ENCODE peak calls at places on chromosomes 3 and 15, in four cellular contexts. A is RPMI8226, H is Kasumi-1, W is WTC11. X is an unnamed sample.

GRCh38 chr3:31777092-31777491 is 204.0 kb downstream of the OSBPL10 start:
- DNase-seq in W (no peak), H (no peak), A (no peak), X (no peak)

GRCh38 chr15:44414001-44414400 is 13.4 kb upstream of the CTDSPL2 start:
- DNase-seq in A (no peak), W (no peak), H (no peak), X (no peak)

GRCh38 chr15:69300129-69300588 is 1.4 kb downstream of the PAQR5 start:
- DNase-seq in H (no peak), A (peak; percentile 35), W (peak; percentile 35), X (no peak)

GRCh38 chr3:126098391-126098858 is 14.5 kb upstream of the SLC41A3 start:
- DNase-seq in W (no peak), H (no peak), A (no peak), X (no peak)

GRCh38 chr3:114408763-114409162 is 114.9 kb downstream of the TIGIT start:
- DNase-seq in A (no peak), H (no peak), W (peak; percentile 13), X (no peak)

GRCh38 chr15:57911247-57911646 is 154.3 kb downstream of the ALDH1A2 start:
- DNase-seq in W (no peak), A (no peak), H (no peak), X (peak; percentile 6)

GRCh38 chr15:92634046-92634445 is 21.5 kb downstream of the FAM174B start:
- DNase-seq in H (no peak), W (no peak), A (no peak), X (no peak)

GRCh38 chr15:36992454-36992853 is 107.9 kb downstream of the MEIS2 start:
- DNase-seq in H (no peak), W (no peak), A (no peak), X (no peak)

GRCh38 chr3:133570139-133570936 is 3.1 kb upstream of the CDV3 start:
- DNase-seq in H (no peak), W (no peak), A (no peak), X (no peak)

GRCh38 chr3:194439915-194440550 is 41.0 kb upstream of the GP5 start:
- DNase-seq in H (no peak), W (no peak), A (no peak), X (no peak)

GRCh38 chr3:1561397-1561796 is 468.6 kb downstream of the CNTN6 start:
- DNase-seq in H (no peak), A (no peak), W (no peak), X (no peak)

GRCh38 chr3:134486577-134487041 is 752 bp downstream of the CEP63 start:
- DNase-seq in W (no peak), H (no peak), A (peak; percentile 39), X (peak; percentile 71)

GRCh38 chr3:111156506-111156905 is 84.9 kb downstream of the NECTIN3 start:
- DNase-seq in A (no peak), H (no peak), W (no peak), X (no peak)

GRCh38 chr3:153166206-153166605 is 4.2 kb downstream of the RAP2B start:
- DNase-seq in W (no peak), H (no peak), A (no peak), X (no peak)

GRCh38 chr15:91561371-91562100 is 292.0 kb upstream of the SLCO3A1 start:
- DNase-seq in A (no peak), W (no peak), H (no peak), X (no peak)

GRCh38 chr3:16187213-16187790 is 12.8 kb downstream of the GALNT15 start:
- DNase-seq in H (no peak), W (no peak), A (no peak), X (no peak)

GRCh38 chr3:181292984-181293383 is 303.4 kb upstream of the DNAJC19 start:
- DNase-seq in H (no peak), W (no peak), A (no peak), X (no peak)

GRCh38 chr3:111861396-111861795 is 2.3 kb downstream of the PHLDB2 start:
- DNase-seq in A (no peak), H (no peak), W (no peak), X (no peak)

GRCh38 chr3:20154928-20155327 is 31.1 kb downstream of the SGO1 start:
- DNase-seq in A (no peak), H (no peak), W (peak; percentile 14), X (no peak)

GRCh38 chr15:31262901-31263671 is 63.5 kb upstream of the KLF13 start:
- DNase-seq in H (peak; percentile 77), W (peak; percentile 4), A (peak; percentile 89), X (peak; percentile 95)

GRCh38 chr3:42228796-42229195 is 37.2 kb downstream of the CCK start:
- DNase-seq in A (peak; percentile 31), W (no peak), H (peak; percentile 35), X (peak; percentile 49)

GRCh38 chr3:28244471-28244870 is 3.1 kb downstream of the CMC1 start:
- DNase-seq in A (no peak), H (no peak), W (no peak), X (no peak)

GRCh38 chr15:66565731-66566130 is at the start of gene LCTL:
- DNase-seq in H (no peak), W (peak; percentile 71), A (peak; percentile 53), X (no peak)

GRCh38 chr3:105502333-105502732 is 135.6 kb downstream of the ALCAM start:
- DNase-seq in A (no peak), H (no peak), W (no peak), X (no peak)

GRCh38 chr15:65054333-65055200 is 9.4 kb downstream of the SLC51B start:
- DNase-seq in A (peak; percentile 76), W (peak; percentile 86), H (peak; percentile 45), X (peak; percentile 88)

GRCh38 chr3:179056326-179056725 is 15.3 kb downstream of the ZMAT3 start:
- DNase-seq in A (no peak), W (no peak), H (no peak), X (no peak)

GRCh38 chr3:182722938-182723337 is 70.4 kb upstream of the ATP11B start:
- DNase-seq in A (no peak), W (no peak), H (no peak), X (peak; percentile 53)

GRCh38 chr3:14837864-14838263 is 19.1 kb downstream of the FGD5 start:
- DNase-seq in H (no peak), A (peak; percentile 53), W (no peak), X (no peak)

GRCh38 chr15:74892313-74892712 is 2.5 kb downstream of the MPI start:
- DNase-seq in H (no peak), W (no peak), A (peak; percentile 99), X (peak; percentile 42)